ENCODE peak calls at places on chromosomes 12 and 14, in nine cellular contexts. One of them, this sample, is unnamed.

GRCh38 chr12:26791328-26791791 is 41.6 kb downstream of the ITPR2 start:
- DNase-seq in iPS-NIHi11: no peak
- DNase-seq in cardiac fibroblast: peak; percentile 47
- DNase-seq in stimulated activated CD8-positive, alpha-beta memory T cell treated with anti-CD3 and anti-CD28 coated beads, Interleukin-15, amount 100 ng/mL, for 24 hours: no peak
- DNase-seq in GF-D8: no peak
- DNase-seq in GM23248: peak; percentile 32
- DNase-seq in fibroblast of pulmonary artery: peak; percentile 33
- DNase-seq in Caki2: no peak
- DNase-seq in caudate nucleus: no peak
- DNase-seq in this sample: peak; percentile 46

GRCh38 chr12:14756331-14757143 is 46.7 kb downstream of the WBP11 start:
- DNase-seq in GM23248: no peak
- DNase-seq in Caki2: no peak
- DNase-seq in caudate nucleus: no peak
- DNase-seq in fibroblast of pulmonary artery: peak; percentile 20
- DNase-seq in cardiac fibroblast: no peak
- DNase-seq in stimulated activated CD8-positive, alpha-beta memory T cell treated with anti-CD3 and anti-CD28 coated beads, Interleukin-15, amount 100 ng/mL, for 24 hours: no peak
- DNase-seq in iPS-NIHi11: peak; percentile 51
- DNase-seq in GF-D8: no peak
- DNase-seq in this sample: peak; percentile 1

GRCh38 chr12:30829876-30830275 is 75.1 kb upstream of the CAPRIN2 start:
- DNase-seq in fibroblast of pulmonary artery: no peak
- DNase-seq in Caki2: no peak
- DNase-seq in GF-D8: no peak
- DNase-seq in cardiac fibroblast: no peak
- DNase-seq in caudate nucleus: no peak
- DNase-seq in stimulated activated CD8-positive, alpha-beta memory T cell treated with anti-CD3 and anti-CD28 coated beads, Interleukin-15, amount 100 ng/mL, for 24 hours: no peak
- DNase-seq in GM23248: no peak
- DNase-seq in iPS-NIHi11: no peak
- DNase-seq in this sample: no peak

GRCh38 chr14:20606190-20606901 is 15.2 kb upstream of the RNASE12 start:
- DNase-seq in stimulated activated CD8-positive, alpha-beta memory T cell treated with anti-CD3 and anti-CD28 coated beads, Interleukin-15, amount 100 ng/mL, for 24 hours: no peak
- DNase-seq in GF-D8: no peak
- DNase-seq in fibroblast of pulmonary artery: peak; percentile 70
- DNase-seq in iPS-NIHi11: peak; percentile 80
- DNase-seq in cardiac fibroblast: peak; percentile 64
- DNase-seq in caudate nucleus: no peak
- DNase-seq in GM23248: peak; percentile 59
- DNase-seq in Caki2: no peak
- DNase-seq in this sample: peak; percentile 25

GRCh38 chr12:80282226-80282625 is 161.8 kb upstream of the PTPRQ start:
- DNase-seq in cardiac fibroblast: no peak
- DNase-seq in caudate nucleus: no peak
- DNase-seq in Caki2: no peak
- DNase-seq in GF-D8: no peak
- DNase-seq in stimulated activated CD8-positive, alpha-beta memory T cell treated with anti-CD3 and anti-CD28 coated beads, Interleukin-15, amount 100 ng/mL, for 24 hours: no peak
- DNase-seq in GM23248: no peak
- DNase-seq in fibroblast of pulmonary artery: no peak
- DNase-seq in iPS-NIHi11: no peak
- DNase-seq in this sample: no peak

GRCh38 chr12:130468700-130469245 is 131.1 kb downstream of the PIWIL1 start:
- DNase-seq in GM23248: no peak
- DNase-seq in GF-D8: no peak
- DNase-seq in caudate nucleus: no peak
- DNase-seq in stimulated activated CD8-positive, alpha-beta memory T cell treated with anti-CD3 and anti-CD28 coated beads, Interleukin-15, amount 100 ng/mL, for 24 hours: no peak
- DNase-seq in cardiac fibroblast: no peak
- DNase-seq in fibroblast of pulmonary artery: no peak
- DNase-seq in iPS-NIHi11: no peak
- DNase-seq in Caki2: no peak
- DNase-seq in this sample: no peak

GRCh38 chr12:130846386-130846785 is 7.3 kb upstream of the STX2 start:
- DNase-seq in caudate nucleus: no peak
- DNase-seq in cardiac fibroblast: no peak
- DNase-seq in stimulated activated CD8-positive, alpha-beta memory T cell treated with anti-CD3 and anti-CD28 coated beads, Interleukin-15, amount 100 ng/mL, for 24 hours: no peak
- DNase-seq in fibroblast of pulmonary artery: no peak
- DNase-seq in Caki2: no peak
- DNase-seq in GF-D8: no peak
- DNase-seq in GM23248: peak; percentile 65
- DNase-seq in iPS-NIHi11: no peak
- DNase-seq in this sample: no peak

GRCh38 chr14:53002576-53002975 is 51.7 kb upstream of the FERMT2 start:
- DNase-seq in iPS-NIHi11: peak; percentile 35
- DNase-seq in fibroblast of pulmonary artery: no peak
- DNase-seq in stimulated activated CD8-positive, alpha-beta memory T cell treated with anti-CD3 and anti-CD28 coated beads, Interleukin-15, amount 100 ng/mL, for 24 hours: no peak
- DNase-seq in cardiac fibroblast: no peak
- DNase-seq in GF-D8: no peak
- DNase-seq in caudate nucleus: no peak
- DNase-seq in Caki2: no peak
- DNase-seq in GM23248: no peak
- DNase-seq in this sample: no peak

GRCh38 chr12:47754881-47755280 is 3.8 kb downstream of the RAPGEF3 start:
- DNase-seq in stimulated activated CD8-positive, alpha-beta memory T cell treated with anti-CD3 and anti-CD28 coated beads, Interleukin-15, amount 100 ng/mL, for 24 hours: no peak
- DNase-seq in iPS-NIHi11: no peak
- DNase-seq in cardiac fibroblast: no peak
- DNase-seq in GM23248: no peak
- DNase-seq in GF-D8: no peak
- DNase-seq in caudate nucleus: no peak
- DNase-seq in Caki2: no peak
- DNase-seq in fibroblast of pulmonary artery: no peak
- DNase-seq in this sample: no peak

GRCh38 chr14:100862793-100863192 is 36.9 kb downstream of the MEG3 start:
- DNase-seq in Caki2: no peak
- DNase-seq in stimulated activated CD8-positive, alpha-beta memory T cell treated with anti-CD3 and anti-CD28 coated beads, Interleukin-15, amount 100 ng/mL, for 24 hours: no peak
- DNase-seq in cardiac fibroblast: no peak
- DNase-seq in fibroblast of pulmonary artery: no peak
- DNase-seq in iPS-NIHi11: no peak
- DNase-seq in GF-D8: no peak
- DNase-seq in caudate nucleus: no peak
- DNase-seq in GM23248: no peak
- DNase-seq in this sample: no peak

GRCh38 chr14:89721330-89721729 is 233.2 kb downstream of the EFCAB11 start:
- DNase-seq in Caki2: no peak
- DNase-seq in caudate nucleus: no peak
- DNase-seq in iPS-NIHi11: no peak
- DNase-seq in GF-D8: no peak
- DNase-seq in cardiac fibroblast: no peak
- DNase-seq in GM23248: no peak
- DNase-seq in stimulated activated CD8-positive, alpha-beta memory T cell treated with anti-CD3 and anti-CD28 coated beads, Interleukin-15, amount 100 ng/mL, for 24 hours: no peak
- DNase-seq in fibroblast of pulmonary artery: no peak
- DNase-seq in this sample: no peak

GRCh38 chr12:41151789-41152188 is 36.3 kb upstream of the PDZRN4 start:
- DNase-seq in Caki2: no peak
- DNase-seq in GF-D8: no peak
- DNase-seq in GM23248: peak; percentile 1
- DNase-seq in caudate nucleus: no peak
- DNase-seq in iPS-NIHi11: no peak
- DNase-seq in cardiac fibroblast: no peak
- DNase-seq in fibroblast of pulmonary artery: no peak
- DNase-seq in stimulated activated CD8-positive, alpha-beta memory T cell treated with anti-CD3 and anti-CD28 coated beads, Interleukin-15, amount 100 ng/mL, for 24 hours: no peak
- DNase-seq in this sample: peak; percentile 44

GRCh38 chr14:73239463-73240241 is 2.3 kb downstream of the PAPLN start:
- DNase-seq in stimulated activated CD8-positive, alpha-beta memory T cell treated with anti-CD3 and anti-CD28 coated beads, Interleukin-15, amount 100 ng/mL, for 24 hours: no peak
- DNase-seq in cardiac fibroblast: peak; percentile 75
- DNase-seq in iPS-NIHi11: peak; percentile 73
- DNase-seq in Caki2: no peak
- DNase-seq in fibroblast of pulmonary artery: peak; percentile 62
- DNase-seq in caudate nucleus: no peak
- DNase-seq in GF-D8: no peak
- DNase-seq in GM23248: peak; percentile 71
- DNase-seq in this sample: peak; percentile 42

This sample was measured in A172.